ENCODE peak calls at places on chromosomes 12 and 14, in five cellular contexts. P is heart left ventricle, Q is cardiac muscle cell, Z is SK-N-SH, G is breast epithelium. I is an unnamed sample. For H3K27me3, the result is how much of the 10 kb centered on the place peaks cover.

GRCh38 chr14:98633380-98633779 is 638.6 kb downstream of the BCL11B start:
- DNase-seq in P (no peak), Q (peak), Z (no peak), G (peak), I (no peak)

GRCh38 chr14:70735043-70735442 is 74.3 kb downstream of the MAP3K9 start:
- DNase-seq in P (no peak), Q (peak), Z (peak), G (no peak), I (no peak)

GRCh38 chr12:6773662-6774351 is 1.5 kb downstream of the LAG3 start:
- DNase-seq in P (no peak), Q (peak), Z (no peak), G (no peak), I (no peak)

GRCh38 chr12:6312529-6313325 is 2.2 kb downstream of the PLEKHG6 start:
- DNase-seq in P (no peak), Q (no peak), Z (no peak), G (peak), I (peak)

GRCh38 chr14:61891251-61891650 is 129.0 kb downstream of the SNAPC1 start:
- DNase-seq in P (no peak), Q (no peak), Z (no peak), G (no peak), I (no peak)

GRCh38 chr12:130128764-130129735 is 33.2 kb upstream of the FZD10 start:
- DNase-seq in P (no peak), Q (no peak), Z (no peak), G (no peak), I (no peak)

GRCh38 chr12:65093571-65093970 is 27.5 kb downstream of the WIF1 start:
- DNase-seq in P (no peak), Q (no peak), Z (no peak), G (no peak), I (no peak)

GRCh38 chr14:50830932-50831703 is at the start of gene NIN:
- DNase-seq in P (peak), Q (peak), Z (peak), G (peak), I (peak)

GRCh38 chr12:55932546-55932919 is 1.6 kb downstream of the DGKA start:
- DNase-seq in P (no peak), Q (no peak), Z (peak), G (no peak), I (no peak)

GRCh38 chr12:93050026-93050747 is 121.1 kb upstream of the EEA1 start:
- DNase-seq in P (no peak), Q (no peak), Z (no peak), G (no peak), I (no peak)

GRCh38 chr12:99600388-99600787 is 47.2 kb upstream of the GARIN6 start:
- DNase-seq in P (no peak), Q (no peak), Z (no peak), G (no peak), I (no peak)

GRCh38 chr14:34461334-34462131 is 507 bp downstream of the SPTSSA start:
- DNase-seq in P (peak), Q (peak), Z (no peak), G (peak), I (peak)

GRCh38 chr14:63342381-63342780 is 23.6 kb upstream of the GPHB5 start:
- DNase-seq in P (no peak), Q (no peak), Z (no peak), G (no peak), I (no peak)

GRCh38 chr14:64186231-64187129 is 107.7 kb downstream of the ESR2 start:
- DNase-seq in P (no peak), Q (peak), Z (no peak), G (no peak), I (no peak)

GRCh38 chr12:114403044-114403689 is 2.8 kb downstream of the TBX5 start:
- DNase-seq in P (peak), Q (peak), Z (peak), G (no peak), I (no peak)
- TF ChIP-seq CTCF in P (peak), Q (peak), Z (peak), G (no peak), I (no peak)

GRCh38 chr14:56885795-56886194 is 75.5 kb upstream of the OTX2 start:
- DNase-seq in P (no peak), Q (no peak), Z (no peak), G (no peak), I (no peak)
- H3K27me3 ChIP-seq in P (under half), Q (under half), Z (under half), G (under half), I (under half)

GRCh38 chr12:131391399-131391798 is 319.5 kb upstream of the SFSWAP start:
- DNase-seq in P (no peak), Q (no peak), Z (no peak), G (no peak), I (no peak)

GRCh38 chr12:131389051-131390013 is 321.6 kb upstream of the SFSWAP start:
- DNase-seq in P (no peak), Q (no peak), Z (no peak), G (no peak), I (peak)

GRCh38 chr12:131387281-131388163 is 323.4 kb upstream of the SFSWAP start:
- DNase-seq in P (no peak), Q (no peak), Z (no peak), G (no peak), I (peak)

GRCh38 chr12:131388164-131388795 is 322.6 kb upstream of the SFSWAP start:
- DNase-seq in P (no peak), Q (no peak), Z (peak), G (no peak), I (no peak)

GRCh38 chr12:131390408-131391100 is 320.3 kb upstream of the SFSWAP start:
- DNase-seq in P (no peak), Q (peak), Z (no peak), G (no peak), I (no peak)
- TF ChIP-seq CTCF in P (no peak), Q (no peak), Z (no peak), G (no peak), I (no peak)

GRCh38 chr12:54437243-54437642 is 18.2 kb upstream of the ITGA5 start:
- DNase-seq in P (no peak), Q (no peak), Z (no peak), G (no peak), I (no peak)

GRCh38 chr12:54439521-54440255 is 20.6 kb upstream of the ITGA5 start:
- DNase-seq in P (no peak), Q (peak), Z (peak), G (no peak), I (no peak)

GRCh38 chr12:54438506-54438905 is 19.4 kb upstream of the ITGA5 start:
- DNase-seq in P (no peak), Q (no peak), Z (no peak), G (no peak), I (no peak)

GRCh38 chr12:54439096-54439495 is 20.0 kb upstream of the ITGA5 start:
- DNase-seq in P (no peak), Q (no peak), Z (no peak), G (no peak), I (no peak)

DNA sequence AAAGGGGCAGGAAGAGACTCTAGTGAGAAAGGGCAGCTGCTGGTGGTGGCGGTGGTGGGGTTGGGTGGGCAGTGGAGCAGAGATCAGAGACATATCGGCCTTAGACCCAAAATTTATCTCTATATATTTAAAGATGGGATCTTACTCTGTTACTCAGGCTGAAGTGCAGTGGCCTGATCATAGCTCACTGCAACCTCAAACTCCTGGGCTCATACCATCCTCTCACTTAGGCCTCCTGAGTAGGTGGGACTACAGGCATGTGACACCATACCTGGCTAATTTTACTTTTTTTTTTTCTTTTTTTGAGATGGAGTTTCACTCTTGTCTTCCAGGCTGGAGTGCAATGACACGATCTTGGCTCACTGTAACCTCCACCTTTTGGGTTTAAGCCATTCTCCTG is 18.6 kb upstream of the ITGA5 start:
- DNase-seq in P (no peak), Q (no peak), Z (no peak), G (no peak), I (no peak)
- H3K27me3 ChIP-seq in P (under half), Q (under half), Z (under half), G (under half), I (under half)

GRCh38 chr12:90166671-90167070 is 458.0 kb upstream of the ATP2B1 start:
- DNase-seq in P (no peak), Q (no peak), Z (no peak), G (no peak), I (no peak)

GRCh38 chr12:90167501-90167900 is 458.9 kb upstream of the ATP2B1 start:
- DNase-seq in P (no peak), Q (no peak), Z (no peak), G (no peak), I (no peak)

GRCh38 chr12:90166012-90166411 is 457.4 kb upstream of the ATP2B1 start:
- DNase-seq in P (no peak), Q (no peak), Z (no peak), G (no peak), I (no peak)

DNA sequence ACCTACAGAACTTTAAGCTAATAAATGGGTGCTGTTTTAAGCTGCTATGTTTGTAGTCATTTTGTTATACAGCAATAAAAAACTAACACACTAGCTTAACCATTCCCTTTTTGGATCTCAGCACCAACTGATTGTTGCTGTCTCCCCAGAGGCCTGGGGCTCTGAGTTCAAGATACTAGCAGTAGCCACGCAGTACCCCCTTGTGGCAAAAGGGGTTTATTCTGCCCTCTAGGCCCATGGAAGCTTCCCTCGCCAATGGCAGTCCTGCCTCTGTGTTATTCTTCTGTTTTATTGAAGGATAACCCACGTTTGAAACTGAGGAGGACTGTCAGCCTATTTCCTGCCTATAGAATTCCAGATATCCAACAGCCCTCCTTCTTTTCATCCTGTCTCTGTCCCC is 455.3 kb upstream of the ATP2B1 start:
- DNase-seq in P (no peak), Q (no peak), Z (no peak), G (no peak), I (no peak)
- TF ChIP-seq CTCF in P (no peak), Q (no peak), Z (peak), G (no peak), I (no peak)

DNA sequence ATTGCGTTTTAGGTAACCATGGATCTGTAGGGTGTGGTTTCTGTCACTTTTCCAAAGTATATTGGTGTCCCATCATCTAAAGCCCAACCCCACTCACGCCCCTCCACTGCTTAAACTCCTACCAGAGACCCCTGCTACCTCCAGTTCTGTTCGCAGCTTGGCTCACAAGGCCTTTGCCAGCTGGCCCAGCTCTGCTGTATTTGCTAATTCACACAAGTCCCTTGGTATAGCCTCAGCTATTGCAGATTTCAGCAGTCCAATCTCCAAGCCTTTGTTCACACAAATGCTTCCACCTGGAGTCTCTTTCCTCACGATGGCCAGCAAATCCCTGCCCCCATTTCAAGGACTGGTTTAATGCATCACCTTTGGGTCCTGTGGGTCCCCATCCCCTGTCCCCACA is 24.2 kb downstream of the ISCA2 start:
- DNase-seq in P (no peak), Q (no peak), Z (no peak), G (no peak), I (peak)
- H3K27me3 ChIP-seq in P (under half), Q (under half), Z (under half), G (under half), I (under half)

DNA sequence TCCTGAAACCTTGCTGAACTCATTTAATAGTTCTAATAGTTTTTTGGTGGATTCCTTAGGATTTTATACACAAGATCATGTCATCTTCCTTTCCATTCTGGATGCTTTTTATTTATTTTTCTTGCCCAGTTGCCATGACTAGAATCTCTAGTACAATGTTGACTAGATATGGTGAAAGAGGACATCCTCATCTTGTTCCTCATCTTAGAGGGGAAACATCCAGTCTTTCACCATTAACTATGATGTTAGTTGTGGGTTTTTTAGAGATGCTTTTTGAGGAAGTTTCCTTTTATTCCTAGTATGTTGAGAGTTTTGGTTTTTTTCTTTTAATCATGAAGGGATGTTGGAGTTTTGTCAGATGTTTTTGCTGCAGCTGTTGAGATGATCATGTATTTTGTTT is 8.6 kb downstream of the ANKRD13A start:
- DNase-seq in P (no peak), Q (no peak), Z (no peak), G (no peak), I (no peak)
- TF ChIP-seq CTCF in P (no peak), Q (no peak), Z (no peak), G (no peak), I (no peak)

GRCh38 chr14:90539496-90539775 is 142.6 kb downstream of the CALM1 start:
- DNase-seq in P (no peak), Q (no peak), Z (no peak), G (no peak), I (no peak)
- H3K27me3 ChIP-seq in P (under half), Q (under half), Z (under half), G (under half), I (under half)

GRCh38 chr14:74875941-74876913 is at the start of gene PROX2:
- DNase-seq in P (no peak), Q (no peak), Z (no peak), G (no peak), I (no peak)
- TF ChIP-seq CTCF in P (no peak), Q (no peak), Z (no peak), G (no peak), I (no peak)

DNA sequence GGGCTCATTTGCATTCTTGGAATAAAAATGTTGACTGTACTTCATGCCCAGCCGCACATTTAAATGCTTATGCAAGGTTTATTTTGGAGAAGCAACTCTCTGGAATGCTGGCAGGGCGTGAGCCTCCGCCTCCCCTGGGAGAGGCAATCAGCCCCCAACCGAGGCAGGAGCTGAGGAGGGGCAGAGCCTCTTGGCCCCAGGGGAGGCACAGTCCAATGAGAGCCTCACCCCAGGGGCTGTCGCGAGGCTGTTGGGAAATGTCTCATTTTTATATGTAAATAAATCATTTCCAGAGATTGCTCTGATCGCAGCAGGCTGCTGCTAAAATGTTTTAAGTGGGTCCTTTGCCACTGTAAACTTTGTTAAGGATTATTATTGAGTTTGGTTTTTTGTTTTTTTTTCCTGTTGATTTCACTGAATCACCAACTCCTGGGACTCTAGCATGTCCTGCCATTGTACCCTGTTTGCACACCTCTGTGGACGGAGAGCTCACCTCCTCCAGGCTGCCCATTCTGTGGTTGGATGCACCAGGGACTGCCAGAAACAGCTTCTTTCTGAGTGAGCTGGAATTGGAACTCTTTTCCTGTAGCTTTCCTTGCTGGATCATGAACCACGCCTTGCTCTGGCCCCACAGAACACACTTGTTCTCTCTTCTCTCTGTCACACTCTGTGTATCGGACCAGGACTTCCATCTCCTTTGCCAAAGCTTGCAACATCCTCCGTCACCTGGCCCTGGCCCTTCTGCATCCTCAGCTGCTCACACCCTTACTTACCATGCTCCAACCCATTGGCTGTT is 46.9 kb upstream of the FAM181A start:
- DNase-seq in P (no peak), Q (no peak), Z (no peak), G (no peak), I (peak)
- H3K27me3 ChIP-seq in P (under half), Q (under half), Z (under half), G (under half), I (under half)